ENCODE peak calls at places on chromosomes 3 and 15, in five cellular contexts. Q, H, V, M and G are unnamed samples.

GRCh38 chr3:143751643-143752178 is 96.6 kb downstream of the SLC9A9 start:
- DNase-seq in Q (no peak), H (no peak), V (no peak), M (no peak), G (no peak)

GRCh38 chr3:37952564-37952963 is 38.0 kb upstream of the VILL start:
- DNase-seq in Q (no peak), H (no peak), V (no peak), M (peak; percentile 27), G (no peak)

GRCh38 chr15:101451192-101451799 is 38.2 kb downstream of the PCSK6 start:
- DNase-seq in Q (no peak), H (no peak), V (no peak), M (no peak), G (no peak)

GRCh38 chr3:123155471-123156011 is 46.2 kb upstream of the SEC22A start:
- DNase-seq in Q (no peak), H (no peak), V (peak; percentile 72), M (no peak), G (no peak)

GRCh38 chr3:4865714-4866113 is 113.5 kb upstream of the BHLHE40 start:
- DNase-seq in Q (no peak), H (no peak), V (no peak), M (no peak), G (no peak)

GRCh38 chr15:74206801-74207281 is 4.3 kb upstream of the STRA6 start:
- DNase-seq in Q (no peak), H (no peak), V (no peak), M (peak; percentile 93), G (no peak)

GRCh38 chr3:36991923-36992805 is 767 bp downstream of the EPM2AIP1 start:
- DNase-seq in Q (peak; percentile 5), H (no peak), V (no peak), M (peak; percentile 63), G (no peak)

GRCh38 chr3:141360888-141361598 is 7.3 kb upstream of the ZBTB38 start:
- DNase-seq in Q (peak; percentile 77), H (peak; percentile 63), V (no peak), M (peak; percentile 98), G (no peak)

GRCh38 chr3:63046152-63046551 is 170.9 kb upstream of the CADPS start:
- DNase-seq in Q (no peak), H (no peak), V (no peak), M (no peak), G (no peak)

GRCh38 chr3:45612918-45613602 is 18.5 kb downstream of the LIMD1 start:
- DNase-seq in Q (no peak), H (no peak), V (no peak), M (peak; percentile 88), G (no peak)

GRCh38 chr15:63025460-63025859 is 17.1 kb upstream of the TPM1 start:
- DNase-seq in Q (no peak), H (no peak), V (no peak), M (peak; percentile 38), G (no peak)

GRCh38 chr3:70531063-70531657 is 218.7 kb upstream of the MDFIC2 start:
- DNase-seq in Q (peak; percentile 9), H (no peak), V (no peak), M (peak; percentile 11), G (no peak)

GRCh38 chr3:175212896-175213295 is 353.8 kb downstream of the NAALADL2 start:
- DNase-seq in Q (no peak), H (no peak), V (no peak), M (peak; percentile 46), G (no peak)

GRCh38 chr15:70049701-70050445 is 47.8 kb downstream of the TLE3 start:
- DNase-seq in Q (no peak), H (no peak), V (no peak), M (no peak), G (no peak)

GRCh38 chr3:125437631-125438435 is 62.7 kb upstream of the ZNF148 start:
- DNase-seq in Q (peak; percentile 30), H (peak; percentile 33), V (no peak), M (peak; percentile 45), G (no peak)

GRCh38 chr3:122343654-122344053 is 18.6 kb downstream of the CSTA start:
- DNase-seq in Q (no peak), H (no peak), V (no peak), M (peak; percentile 25), G (no peak)

GRCh38 chr3:188421151-188421821 is 267.3 kb downstream of the LPP start:
- DNase-seq in Q (no peak), H (no peak), V (no peak), M (peak; percentile 82), G (peak; percentile 32)

GRCh38 chr15:45157056-45157455 is 27.3 kb downstream of the DUOX1 start:
- DNase-seq in Q (no peak), H (no peak), V (no peak), M (peak; percentile 33), G (no peak)